ENCODE peak calls at places on chromosome 4, in four cellular contexts. X is colonic mucosa, M is body of pancreas, G is GM23338. T is an unnamed sample.

GRCh38 chr4:6573986-6574746 is 823 bp upstream of the MAN2B2 start:
- DNase-seq in X (no peak), M (no peak), G (peak), T (no peak)

GRCh38 chr4:46937493-46937892 is 28.4 kb upstream of the COX7B2 start:
- DNase-seq in X (no peak), M (no peak), G (peak), T (no peak)

GRCh38 chr4:89551191-89551590 is 243.6 kb upstream of the GPRIN3 start:
- DNase-seq in X (no peak), M (no peak), G (no peak), T (no peak)

GRCh38 chr4:26806331-26806730 is 54.3 kb upstream of the STIM2 start:
- DNase-seq in X (no peak), M (no peak), G (no peak), T (no peak)

GRCh38 chr4:93776386-93777080 is 52.0 kb upstream of the ATOH1 start:
- DNase-seq in X (no peak), M (no peak), G (no peak), T (peak)

GRCh38 chr4:22720091-22720490 is 27.4 kb downstream of the GBA3 start:
- DNase-seq in X (no peak), M (no peak), G (no peak), T (peak)

GRCh38 chr4:75849459-75849858 is 52.8 kb downstream of the PPEF2 start:
- DNase-seq in X (no peak), M (no peak), G (peak), T (no peak)

GRCh38 chr4:174225247-174226054 is 58.0 kb downstream of the FBXO8 start:
- DNase-seq in X (no peak), M (no peak), G (no peak), T (no peak)

GRCh38 chr4:144948009-144948408 is 150.0 kb downstream of the ANAPC10 start:
- DNase-seq in X (no peak), M (no peak), G (peak), T (no peak)

GRCh38 chr4:172815499-172816175 is 353.0 kb upstream of the GALNT7 start:
- DNase-seq in X (peak), M (no peak), G (no peak), T (no peak)

GRCh38 chr4:81690871-81691270 is 219.2 kb upstream of the RASGEF1B start:
- DNase-seq in X (no peak), M (no peak), G (no peak), T (no peak)

GRCh38 chr4:25531272-25531671 is 124.4 kb upstream of the SLC34A2 start:
- DNase-seq in X (no peak), M (no peak), G (peak), T (no peak)
- TF ChIP-seq CTCF in X (no peak), M (peak), G (peak), T (peak)

GRCh38 chr4:128707864-128708263 is 101.6 kb upstream of the JADE1 start:
- DNase-seq in X (no peak), M (peak), G (no peak), T (no peak)
- H3K4me3 ChIP-seq in X (no peak), M (no peak), G (no peak), T (no peak)

GRCh38 chr4:127967141-127967775 is 2.1 kb downstream of the ABHD18 start:
- DNase-seq in X (no peak), M (no peak), G (no peak), T (no peak)

GRCh38 chr4:127965803-127966175 is 583 bp downstream of the ABHD18 start:
- DNase-seq in X (peak), M (peak), G (peak), T (no peak)

GRCh38 chr4:127959794-127960193 is 5.2 kb downstream of the MFSD8 start:
- DNase-seq in X (no peak), M (no peak), G (no peak), T (no peak)

GRCh38 chr4:127968565-127968964 is 3.4 kb downstream of the ABHD18 start:
- DNase-seq in X (no peak), M (no peak), G (no peak), T (no peak)

GRCh38 chr4:127965062-127965802 is at the start of the genes ABHD18 and MFSD8:
- DNase-seq in X (peak), M (peak), G (peak), T (peak)
- TF ChIP-seq CTCF in X (no peak), M (peak), G (peak), T (peak)

GRCh38 chr4:122710434-122711308 is 21.8 kb upstream of the BBS12 start:
- DNase-seq in X (no peak), M (no peak), G (no peak), T (no peak)
- H3K4me3 ChIP-seq in X (no peak), M (no peak), G (no peak), T (no peak)

T was measured in astrocyte of the cerebellum.